ENCODE peak calls at places on chromosomes 16 and 17, in ten cellular contexts. W is prostate gland; I is lower lobe of right lung; C is tibial artery; Y is body of pancreas; H is transverse colon; R is AG04450; A is CD8-positive, alpha-beta T cell; Z is heart right ventricle; Q is dorsolateral prefrontal cortex. F is an unnamed sample.

GRCh38 chr16:533391-534088 is 6.0 kb downstream of the CAPN15 start:
- DNase-seq in W (no peak), I (no peak), C (no peak), Y (peak; percentile 89), H (peak; percentile 85), R (no peak), A (no peak), Z (no peak), Q (no peak), F (no peak)

GRCh38 chr17:81221842-81222619 is 734 bp downstream of the CEP131 start:
- DNase-seq in W (no peak), I (no peak), C (no peak), Y (no peak), H (no peak), R (no peak), A (no peak), Z (no peak), Q (no peak), F (no peak)

GRCh38 chr17:9259419-9259818 is 238.1 kb downstream of the NTN1 start:
- DNase-seq in W (no peak), I (no peak), C (no peak), Y (peak; percentile 13), H (no peak), R (no peak), A (no peak), Z (no peak), Q (no peak), F (no peak)

GRCh38 chr17:34389343-34389742 is 26.3 kb upstream of the CCL1 start:
- DNase-seq in W (no peak), I (no peak), C (no peak), Y (no peak), H (peak; percentile 19), R (no peak), A (no peak), Z (no peak), Q (no peak), F (no peak)

GRCh38 chr17:73427198-73427597 is 115.4 kb upstream of the CDC42EP4 start:
- DNase-seq in W (peak; percentile 40), I (no peak), C (no peak), Y (no peak), H (no peak), R (no peak), A (no peak), Z (no peak), Q (no peak), F (no peak)

GRCh38 chr17:70137451-70138230 is 31.7 kb upstream of the KCNJ2 start:
- DNase-seq in W (peak; percentile 59), I (no peak), C (peak; percentile 83), Y (peak; percentile 61), H (peak; percentile 32), R (peak; percentile 93), A (no peak), Z (no peak), Q (no peak), F (peak; percentile 76)

GRCh38 chr17:6712058-6712853 is 913 bp downstream of the SLC13A5 start:
- DNase-seq in W (no peak), I (no peak), C (no peak), Y (no peak), H (no peak), R (no peak), A (no peak), Z (no peak), Q (peak; percentile 60), F (no peak)

GRCh38 chr17:75897076-75898019 is 597 bp upstream of the TRIM65 start:
- DNase-seq in W (no peak), I (no peak), C (peak; percentile 78), Y (no peak), H (peak; percentile 34), R (no peak), A (no peak), Z (no peak), Q (no peak), F (no peak)

GRCh38 chr16:55274391-55274790 is 49.6 kb upstream of the IRX6 start:
- DNase-seq in W (no peak), I (no peak), C (no peak), Y (no peak), H (no peak), R (no peak), A (no peak), Z (no peak), Q (no peak), F (no peak)

GRCh38 chr16:84379731-84380369 is 11.5 kb downstream of the ATP2C2 start:
- DNase-seq in W (no peak), I (no peak), C (peak; percentile 23), Y (no peak), H (peak; percentile 31), R (no peak), A (no peak), Z (no peak), Q (no peak), F (no peak)

GRCh38 chr16:84380405-84380804 is 12.1 kb downstream of the ATP2C2 start:
- DNase-seq in W (peak; percentile 41), I (no peak), C (peak; percentile 37), Y (no peak), H (no peak), R (no peak), A (no peak), Z (no peak), Q (no peak), F (no peak)

GRCh38 chr16:84378567-84378966 is 10.2 kb downstream of the ATP2C2 start:
- DNase-seq in W (no peak), I (no peak), C (peak; percentile 17), Y (no peak), H (no peak), R (no peak), A (no peak), Z (no peak), Q (no peak), F (no peak)

GRCh38 chr16:84378099-84378498 is 9.8 kb downstream of the ATP2C2 start:
- DNase-seq in W (no peak), I (no peak), C (peak; percentile 19), Y (no peak), H (no peak), R (no peak), A (no peak), Z (no peak), Q (no peak), F (no peak)

GRCh38 chr16:84379008-84379730 is 10.8 kb downstream of the ATP2C2 start:
- DNase-seq in W (no peak), I (peak; percentile 71), C (no peak), Y (no peak), H (no peak), R (no peak), A (no peak), Z (no peak), Q (no peak), F (no peak)
- TF ChIP-seq CTCF in W (no peak), I (no peak), C (no peak), Y (no peak), H (no peak), R (no peak), A (no peak), Z (no peak), Q (no peak), F (no peak)

GRCh38 chr17:43543771-43544575 is 2.2 kb downstream of the ETV4 start:
- DNase-seq in W (no peak), I (no peak), C (no peak), Y (no peak), H (no peak), R (no peak), A (no peak), Z (no peak), Q (no peak), F (no peak)
- H3K27me3 ChIP-seq in W (peaks cover 2% of the 10 kb centered on the region), I (peaks cover 8% of the 10 kb centered on the region), C (no peaks in the 10 kb centered on the region), Y (no peaks in the 10 kb centered on the region), H (peaks cover 36% of the 10 kb centered on the region), R (no peaks in the 10 kb centered on the region), A (peaks cover 20% of the 10 kb centered on the region), Z (peaks cover 18% of the 10 kb centered on the region), Q (no peaks in the 10 kb centered on the region), F (no peaks in the 10 kb centered on the region)

DNA sequence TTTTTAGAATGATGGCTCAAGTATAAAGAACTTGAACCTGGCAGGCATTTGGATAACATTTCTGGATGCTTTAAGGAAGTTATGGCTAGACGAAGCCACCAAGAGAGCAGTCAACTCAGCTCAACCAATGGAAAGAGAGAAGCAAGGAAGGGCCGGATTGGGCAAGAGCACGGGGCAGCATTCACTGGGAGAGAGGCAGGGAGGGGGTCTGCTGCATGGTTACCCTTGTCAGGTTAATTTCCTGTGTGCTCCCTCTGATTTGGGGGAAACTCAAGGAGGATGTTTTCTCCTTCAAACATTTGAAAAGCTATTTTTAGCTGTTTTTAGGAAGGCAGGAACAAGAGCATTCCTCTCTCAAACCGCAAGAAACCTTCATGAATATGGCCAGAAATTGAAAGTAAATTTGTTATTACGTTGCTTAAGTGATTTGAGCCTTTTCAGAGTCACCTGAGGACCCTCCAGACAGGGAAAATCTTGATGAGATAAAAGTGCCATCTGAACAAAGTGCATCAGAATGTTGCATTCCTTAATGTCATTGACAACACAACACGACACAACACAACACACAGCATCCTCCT is 118.6 kb upstream of the ZFHX3 start:
- DNase-seq in W (no peak), I (no peak), C (no peak), Y (no peak), H (no peak), R (no peak), A (no peak), Z (no peak), Q (no peak), F (no peak)
- H3K4me3 ChIP-seq in W (no peak overlapping the region), I (peak overlapping the region; percentile 40), C (peak overlapping the region; percentile 41), Y (no peak overlapping the region), H (peak overlapping the region; percentile 15), R (peak overlapping the region; percentile 26), A (no peak overlapping the region), Z (peak overlapping the region; percentile 32), Q (no peak overlapping the region), F (no peak overlapping the region)

GRCh38 chr17:68461589-68461988 is 4.3 kb upstream of the WIPI1 start:
- DNase-seq in W (no peak), I (no peak), C (no peak), Y (peak; percentile 38), H (peak; percentile 38), R (no peak), A (no peak), Z (no peak), Q (no peak), F (no peak)

GRCh38 chr17:68460096-68460495 is 2.8 kb upstream of the WIPI1 start:
- DNase-seq in W (no peak), I (no peak), C (no peak), Y (no peak), H (no peak), R (no peak), A (no peak), Z (no peak), Q (no peak), F (no peak)

GRCh38 chr17:68459030-68459376 is 1.7 kb upstream of the WIPI1 start:
- DNase-seq in W (no peak), I (no peak), C (no peak), Y (no peak), H (no peak), R (no peak), A (no peak), Z (no peak), Q (no peak), F (no peak)

GRCh38 chr17:68461122-68461539 is 3.8 kb upstream of the WIPI1 start:
- DNase-seq in W (no peak), I (no peak), C (no peak), Y (no peak), H (no peak), R (no peak), A (no peak), Z (no peak), Q (no peak), F (no peak)

DNA sequence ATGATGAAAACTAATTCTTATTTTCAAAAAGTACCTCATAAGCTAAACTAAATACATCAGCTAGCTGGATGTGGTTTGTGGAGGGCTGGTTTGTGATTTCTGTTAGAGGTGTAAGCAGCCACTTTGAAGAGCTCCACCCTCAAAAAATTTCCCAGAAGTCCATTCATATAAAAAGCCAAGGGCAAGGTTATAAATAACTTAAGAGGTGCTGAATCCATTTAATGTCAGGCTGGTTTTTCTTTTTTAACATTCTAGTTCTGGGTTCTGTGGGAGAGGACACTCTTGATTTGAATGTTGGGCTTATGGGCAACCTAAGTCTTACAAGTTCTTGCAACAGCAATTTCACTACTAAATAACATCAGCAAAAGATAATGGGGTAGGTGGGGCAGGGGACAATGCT is 3.4 kb upstream of the WIPI1 start:
- DNase-seq in W (no peak), I (no peak), C (no peak), Y (no peak), H (no peak), R (no peak), A (no peak), Z (no peak), Q (no peak), F (no peak)
- TF ChIP-seq CTCF in W (no peak), I (no peak), C (no peak), Y (no peak), H (no peak), R (no peak), A (no peak), Z (no peak), Q (no peak), F (no peak)